ENCODE peak calls at places on chromosomes 7 and 10, in five cellular contexts. Z, R, M, X and W are unnamed samples.

GRCh38 chr7:137879357-137880158 is 32.8 kb upstream of the DGKI start:
- DNase-seq in Z (peak), R (no peak), M (no peak), X (no peak), W (peak)

GRCh38 chr10:101695404-101695732 is 398 bp upstream of the FBXW4 start:
- DNase-seq in Z (no peak), R (no peak), M (no peak), X (no peak), W (no peak)

GRCh38 chr10:32982293-32982709 is 24.3 kb upstream of the ITGB1 start:
- DNase-seq in Z (no peak), R (no peak), M (no peak), X (no peak), W (no peak)

GRCh38 chr10:23095966-23096813 is 811 bp downstream of the MSRB2 start:
- DNase-seq in Z (no peak), R (no peak), M (peak), X (no peak), W (peak)

GRCh38 chr7:24476227-24476626 is 97.0 kb upstream of the PALS2 start:
- DNase-seq in Z (no peak), R (no peak), M (no peak), X (no peak), W (no peak)

GRCh38 chr7:181738-182137 is 10.6 kb upstream of the FAM20C start:
- DNase-seq in Z (no peak), R (no peak), M (no peak), X (no peak), W (no peak)

GRCh38 chr10:132154440-132154839 is 32.3 kb upstream of the DPYSL4 start:
- DNase-seq in Z (no peak), R (no peak), M (no peak), X (no peak), W (no peak)

GRCh38 chr10:60480865-60481563 is 91.3 kb upstream of the ANK3 start:
- DNase-seq in Z (no peak), R (no peak), M (no peak), X (no peak), W (no peak)

GRCh38 chr10:17290226-17290625 is 62.2 kb downstream of the VIM start:
- DNase-seq in Z (no peak), R (peak), M (no peak), X (no peak), W (peak)

GRCh38 chr10:3217301-3217700 is 44.7 kb upstream of the PITRM1 start:
- DNase-seq in Z (no peak), R (no peak), M (no peak), X (no peak), W (no peak)

GRCh38 chr7:143063741-143064140 is 11.6 kb downstream of the OR6V1 start:
- DNase-seq in Z (no peak), R (no peak), M (no peak), X (no peak), W (no peak)

GRCh38 chr10:63273575-63273974 is 140.4 kb downstream of the NRBF2 start:
- DNase-seq in Z (no peak), R (no peak), M (no peak), X (no peak), W (no peak)

GRCh38 chr7:93799750-93800357 is 90.7 kb downstream of the TFPI2 start:
- DNase-seq in Z (no peak), R (no peak), M (no peak), X (no peak), W (peak)

GRCh38 chr7:22601812-22602568 is 102.0 kb upstream of the STEAP1B start:
- DNase-seq in Z (no peak), R (no peak), M (no peak), X (no peak), W (no peak)

GRCh38 chr10:113062977-113063967 is 113.2 kb downstream of the TCF7L2 start:
- DNase-seq in Z (no peak), R (peak), M (no peak), X (no peak), W (peak)

GRCh38 chr7:5596046-5596895 is 172.6 kb upstream of the TNRC18 start:
- DNase-seq in Z (no peak), R (peak), M (no peak), X (no peak), W (peak)

GRCh38 chr7:23687011-23687410 is 7.0 kb downstream of the FAM221A start:
- DNase-seq in Z (no peak), R (no peak), M (no peak), X (no peak), W (no peak)

GRCh38 chr10:18607979-18608378 is 43.4 kb downstream of the NSUN6 start:
- DNase-seq in Z (no peak), R (no peak), M (no peak), X (no peak), W (no peak)

GRCh38 chr7:18552943-18553584 is 57.5 kb downstream of the HDAC9 start:
- DNase-seq in Z (no peak), R (no peak), M (no peak), X (no peak), W (no peak)

GRCh38 chr10:86960863-86961434 is 2.5 kb downstream of the SNCG start:
- DNase-seq in Z (no peak), R (no peak), M (no peak), X (no peak), W (no peak)

DNA sequence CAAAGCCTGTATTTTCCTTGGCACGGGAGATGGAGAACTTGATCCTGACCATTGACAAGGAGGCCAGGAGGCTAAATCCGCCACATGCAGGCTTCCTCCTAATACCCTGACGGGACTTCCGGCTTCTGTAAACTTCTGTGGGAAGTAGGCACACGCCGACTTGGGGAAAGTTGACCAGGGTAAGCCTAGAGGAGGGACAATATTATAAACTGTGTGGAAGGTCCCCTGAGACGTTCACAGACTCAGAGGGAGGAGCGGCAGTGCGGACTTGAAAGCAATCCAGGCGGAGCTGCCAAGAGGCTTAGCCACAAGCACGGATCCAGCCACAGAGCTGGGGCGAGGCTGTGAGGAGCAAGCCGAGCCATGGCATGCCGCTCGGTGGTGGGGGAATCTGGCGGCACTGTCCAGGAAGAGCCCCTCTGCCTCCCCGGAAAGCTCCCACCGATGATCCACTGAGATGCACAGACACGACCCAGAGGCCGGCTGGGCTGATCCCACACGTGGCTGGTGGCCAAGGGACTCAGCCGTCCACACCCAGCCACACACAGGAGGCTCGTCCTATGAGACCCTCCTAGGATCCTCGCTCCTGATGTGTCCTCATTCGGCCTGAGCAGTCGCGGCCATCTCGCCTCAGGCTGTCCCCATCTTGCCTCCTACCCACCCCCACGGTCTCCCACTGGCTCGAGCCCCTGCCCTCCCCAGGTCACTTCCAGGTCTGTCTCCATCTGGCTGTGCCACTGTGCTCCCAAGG is 40.0 kb upstream of the INSIG1 start:
- DNase-seq in Z (no peak), R (no peak), M (no peak), X (no peak), W (no peak)
- TF ChIP-seq CREB1 in Z (no peak), R (no peak), M (no peak), X (no peak), W (no peak)

GRCh38 chr7:16402084-16402483 is 19.3 kb downstream of the CRPPA start:
- DNase-seq in Z (no peak), R (no peak), M (no peak), X (no peak), W (no peak)
- H3K4me2 ChIP-seq in Z (no peak), R (no peak), M (no peak), X (no peak), W (no peak)

GRCh38 chr10:69318997-69319727 is 40.9 kb downstream of the HK1 start:
- DNase-seq in Z (no peak), R (peak), M (no peak), X (no peak), W (no peak)

GRCh38 chr10:69316313-69317059 is 38.2 kb downstream of the HK1 start:
- DNase-seq in Z (no peak), R (no peak), M (no peak), X (no peak), W (no peak)

GRCh38 chr10:69319911-69320316 is 41.6 kb downstream of the HK1 start:
- DNase-seq in Z (no peak), R (no peak), M (no peak), X (no peak), W (no peak)

GRCh38 chr10:69317175-69318086 is 39.1 kb downstream of the HK1 start:
- DNase-seq in Z (no peak), R (peak), M (no peak), X (no peak), W (no peak)

DNA sequence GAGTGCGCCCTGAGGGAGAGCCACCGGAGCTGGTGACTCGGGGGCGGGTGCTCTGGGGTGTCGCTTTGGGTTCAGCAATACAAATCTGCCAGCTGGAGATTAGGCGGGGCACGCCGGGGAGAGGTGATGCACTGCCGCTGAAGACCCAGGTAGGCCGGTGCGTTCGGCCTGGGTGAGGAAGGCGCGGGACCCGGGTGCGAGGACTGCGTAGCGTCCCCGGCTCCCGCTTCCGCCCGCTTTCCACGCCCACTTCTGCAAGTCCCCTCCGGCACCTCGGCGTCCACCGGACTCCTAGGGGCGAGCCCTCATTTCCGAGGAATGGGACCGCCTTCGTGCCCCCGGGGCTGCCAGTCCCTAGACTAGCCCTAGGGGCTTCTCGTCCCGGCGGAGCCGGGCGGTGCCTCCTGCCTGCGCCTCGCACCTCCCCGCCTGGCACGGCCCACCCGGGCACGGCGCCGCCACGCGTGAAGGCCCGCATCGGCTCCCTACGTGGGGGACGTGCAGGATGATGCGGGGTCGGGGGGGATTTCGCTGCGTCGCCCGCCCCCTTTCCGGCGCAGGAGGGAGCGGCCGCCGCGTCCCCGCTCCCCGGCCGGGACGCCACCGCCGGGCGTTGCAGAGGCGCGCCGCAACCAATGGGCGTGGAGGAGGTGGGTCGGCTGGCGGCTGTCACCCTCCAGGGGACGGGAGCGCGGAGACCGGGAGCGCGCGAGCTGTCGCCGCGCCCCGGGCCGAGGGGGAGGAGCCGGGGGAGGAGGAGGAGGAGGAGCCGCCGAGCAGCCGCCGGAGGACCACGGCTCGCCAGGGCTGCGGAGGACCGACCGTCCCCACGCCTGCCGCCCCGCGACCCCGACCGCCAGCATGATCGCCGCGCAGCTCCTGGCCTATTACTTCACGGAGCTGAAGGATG is 40.0 kb downstream of the HK1 start:
- DNase-seq in Z (peak), R (peak), M (no peak), X (peak), W (peak)
- H3K27ac ChIP-seq in Z (peak), R (peak), M (no peak), X (peak), W (peak)

GRCh38 chr7:54831644-54832095 is 72.7 kb upstream of the SEC61G start:
- DNase-seq in Z (no peak), R (no peak), M (no peak), X (no peak), W (no peak)
- TF ChIP-seq CREB1 in Z (no peak), R (no peak), M (no peak), X (no peak), W (no peak)

GRCh38 chr10:52483587-52483986 is 169.5 kb downstream of the DKK1 start:
- DNase-seq in Z (no peak), R (no peak), M (no peak), X (no peak), W (no peak)
- H3K4me2 ChIP-seq in Z (no peak), R (no peak), M (no peak), X (no peak), W (no peak)

DNA sequence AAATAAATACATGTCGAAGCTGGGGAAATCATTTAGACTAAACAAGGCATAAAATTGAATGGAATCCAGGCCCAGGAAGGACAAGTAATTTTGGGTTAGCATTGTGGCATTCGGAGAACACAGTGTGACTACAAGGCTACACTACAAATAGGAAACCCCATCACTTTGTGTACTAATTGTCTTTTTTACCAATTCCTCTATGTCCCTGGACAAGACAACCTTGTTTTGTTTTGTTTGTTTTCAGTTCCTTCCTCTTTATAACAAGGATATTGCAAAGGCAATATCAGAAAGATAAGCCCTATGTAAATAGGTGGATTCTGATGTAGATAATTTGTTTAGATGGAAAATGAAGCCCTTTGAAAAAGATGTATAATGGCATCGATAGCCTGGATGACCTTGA is 215.9 kb upstream of the MKLN1 start:
- DNase-seq in Z (no peak), R (no peak), M (no peak), X (no peak), W (no peak)
- H3K27ac ChIP-seq in Z (no peak), R (no peak), M (no peak), X (peak), W (no peak)

GRCh38 chr10:26254616-26255015 is 38.0 kb downstream of the GAD2 start:
- DNase-seq in Z (no peak), R (no peak), M (no peak), X (no peak), W (no peak)
- TF ChIP-seq CREB1 in Z (no peak), R (no peak), M (no peak), X (no peak), W (no peak)

GRCh38 chr10:114256822-114257221 is 17.8 kb downstream of the VWA2 start:
- DNase-seq in Z (no peak), R (no peak), M (no peak), X (no peak), W (no peak)
- H3K4me2 ChIP-seq in Z (no peak), R (no peak), M (no peak), X (no peak), W (no peak)